ENCODE peak calls at places on chromosomes 13 and 19, in nine cellular contexts. One of them, this sample, is unnamed. For H3K4me1, the result is how much of the 10 kb centered on the place peaks cover.

GRCh38 chr13:23271331-23271730 is 90.6 kb downstream of the SGCG start:
- DNase-seq in heart left ventricle: no peak
- DNase-seq in left ventricle myocardium inferior: no peak
- DNase-seq in HAP-1: no peak
- DNase-seq in neural progenitor cell: no peak
- DNase-seq in CD4-positive, CD25-positive, alpha-beta regulatory T cell: no peak
- DNase-seq in PC-3: no peak
- DNase-seq in lung: no peak
- DNase-seq in tibial artery: no peak
- DNase-seq in this sample: no peak

GRCh38 chr13:24644051-24644450 is 36.2 kb upstream of the ATP12A start:
- DNase-seq in left ventricle myocardium inferior: no peak
- DNase-seq in HAP-1: no peak
- DNase-seq in heart left ventricle: no peak
- DNase-seq in lung: no peak
- DNase-seq in tibial artery: no peak
- DNase-seq in PC-3: peak
- DNase-seq in neural progenitor cell: no peak
- DNase-seq in CD4-positive, CD25-positive, alpha-beta regulatory T cell: no peak
- DNase-seq in this sample: no peak

GRCh38 chr19:13132471-13133166 is 14.6 kb downstream of the NACC1 start:
- DNase-seq in neural progenitor cell: no peak
- DNase-seq in CD4-positive, CD25-positive, alpha-beta regulatory T cell: peak
- DNase-seq in PC-3: peak
- DNase-seq in left ventricle myocardium inferior: no peak
- DNase-seq in heart left ventricle: no peak
- DNase-seq in lung: no peak
- DNase-seq in tibial artery: no peak
- DNase-seq in HAP-1: no peak
- DNase-seq in this sample: no peak

GRCh38 chr19:4939466-4939865 is 29.4 kb upstream of the KDM4B start:
- DNase-seq in tibial artery: no peak
- DNase-seq in left ventricle myocardium inferior: no peak
- DNase-seq in PC-3: no peak
- DNase-seq in HAP-1: no peak
- DNase-seq in heart left ventricle: no peak
- DNase-seq in CD4-positive, CD25-positive, alpha-beta regulatory T cell: no peak
- DNase-seq in lung: no peak
- DNase-seq in neural progenitor cell: no peak
- DNase-seq in this sample: no peak

GRCh38 chr13:23488442-23488841 is 54.9 kb upstream of the SACS start:
- DNase-seq in neural progenitor cell: no peak
- DNase-seq in lung: no peak
- DNase-seq in tibial artery: no peak
- DNase-seq in PC-3: peak
- DNase-seq in CD4-positive, CD25-positive, alpha-beta regulatory T cell: no peak
- DNase-seq in left ventricle myocardium inferior: no peak
- DNase-seq in heart left ventricle: peak
- DNase-seq in HAP-1: no peak
- DNase-seq in this sample: no peak

GRCh38 chr13:31860002-31860401 is 120.7 kb downstream of the RXFP2 start:
- DNase-seq in lung: no peak
- DNase-seq in PC-3: no peak
- DNase-seq in tibial artery: peak
- DNase-seq in left ventricle myocardium inferior: no peak
- DNase-seq in heart left ventricle: no peak
- DNase-seq in CD4-positive, CD25-positive, alpha-beta regulatory T cell: no peak
- DNase-seq in HAP-1: no peak
- DNase-seq in neural progenitor cell: no peak
- DNase-seq in this sample: no peak

GRCh38 chr13:45196622-45197021 is 4.2 kb downstream of the KCTD4 start:
- DNase-seq in left ventricle myocardium inferior: no peak
- DNase-seq in neural progenitor cell: no peak
- DNase-seq in heart left ventricle: no peak
- DNase-seq in CD4-positive, CD25-positive, alpha-beta regulatory T cell: no peak
- DNase-seq in tibial artery: no peak
- DNase-seq in lung: no peak
- DNase-seq in HAP-1: no peak
- DNase-seq in PC-3: peak
- DNase-seq in this sample: no peak

GRCh38 chr19:2528543-2529173 is 52.7 kb downstream of the GADD45B start:
- DNase-seq in PC-3: peak
- DNase-seq in neural progenitor cell: no peak
- DNase-seq in heart left ventricle: no peak
- DNase-seq in HAP-1: no peak
- DNase-seq in tibial artery: no peak
- DNase-seq in left ventricle myocardium inferior: no peak
- DNase-seq in lung: peak
- DNase-seq in CD4-positive, CD25-positive, alpha-beta regulatory T cell: no peak
- DNase-seq in this sample: no peak

GRCh38 chr19:18931316-18932162 is 9.5 kb downstream of the HOMER3 start:
- DNase-seq in PC-3: no peak
- DNase-seq in tibial artery: no peak
- DNase-seq in heart left ventricle: no peak
- DNase-seq in neural progenitor cell: no peak
- DNase-seq in CD4-positive, CD25-positive, alpha-beta regulatory T cell: no peak
- DNase-seq in left ventricle myocardium inferior: no peak
- DNase-seq in lung: no peak
- DNase-seq in HAP-1: no peak
- DNase-seq in this sample: no peak

GRCh38 chr13:112626124-112626523 is 38.2 kb upstream of the TUBGCP3 start:
- DNase-seq in PC-3: no peak
- DNase-seq in heart left ventricle: no peak
- DNase-seq in CD4-positive, CD25-positive, alpha-beta regulatory T cell: no peak
- DNase-seq in neural progenitor cell: no peak
- DNase-seq in lung: no peak
- DNase-seq in left ventricle myocardium inferior: no peak
- DNase-seq in HAP-1: no peak
- DNase-seq in tibial artery: no peak
- DNase-seq in this sample: no peak

GRCh38 chr19:48890551-48890950 is 8.0 kb downstream of the TULP2 start:
- DNase-seq in PC-3: no peak
- DNase-seq in lung: no peak
- DNase-seq in CD4-positive, CD25-positive, alpha-beta regulatory T cell: no peak
- DNase-seq in HAP-1: no peak
- DNase-seq in heart left ventricle: no peak
- DNase-seq in tibial artery: no peak
- DNase-seq in left ventricle myocardium inferior: no peak
- DNase-seq in neural progenitor cell: no peak
- DNase-seq in this sample: no peak

GRCh38 chr19:9702186-9702585 is 27.3 kb upstream of the ZNF562 start:
- DNase-seq in PC-3: no peak
- DNase-seq in lung: no peak
- DNase-seq in neural progenitor cell: no peak
- DNase-seq in CD4-positive, CD25-positive, alpha-beta regulatory T cell: no peak
- DNase-seq in left ventricle myocardium inferior: no peak
- DNase-seq in tibial artery: no peak
- DNase-seq in HAP-1: no peak
- DNase-seq in heart left ventricle: no peak
- DNase-seq in this sample: no peak

GRCh38 chr19:28472843-28473242 is 740.1 kb downstream of the UQCRFS1 start:
- DNase-seq in HAP-1: no peak
- DNase-seq in neural progenitor cell: no peak
- DNase-seq in lung: peak
- DNase-seq in left ventricle myocardium inferior: peak
- DNase-seq in PC-3: no peak
- DNase-seq in CD4-positive, CD25-positive, alpha-beta regulatory T cell: no peak
- DNase-seq in tibial artery: peak
- DNase-seq in heart left ventricle: no peak
- DNase-seq in this sample: no peak

GRCh38 chr13:91632071-91632470 is 233.7 kb downstream of the GPC5 start:
- DNase-seq in CD4-positive, CD25-positive, alpha-beta regulatory T cell: no peak
- DNase-seq in heart left ventricle: no peak
- DNase-seq in HAP-1: no peak
- DNase-seq in left ventricle myocardium inferior: no peak
- DNase-seq in tibial artery: no peak
- DNase-seq in lung: no peak
- DNase-seq in neural progenitor cell: no peak
- DNase-seq in PC-3: peak
- DNase-seq in this sample: no peak

GRCh38 chr19:55245236-55245904 is 13.4 kb downstream of the PPP6R1 start:
- DNase-seq in HAP-1: no peak
- DNase-seq in left ventricle myocardium inferior: no peak
- DNase-seq in lung: no peak
- DNase-seq in heart left ventricle: no peak
- DNase-seq in tibial artery: no peak
- DNase-seq in CD4-positive, CD25-positive, alpha-beta regulatory T cell: no peak
- DNase-seq in neural progenitor cell: no peak
- DNase-seq in PC-3: no peak
- DNase-seq in this sample: no peak

GRCh38 chr19:14081797-14082674 is 3.5 kb downstream of the C19orf67 start:
- DNase-seq in heart left ventricle: no peak
- DNase-seq in CD4-positive, CD25-positive, alpha-beta regulatory T cell: no peak
- DNase-seq in tibial artery: peak
- DNase-seq in neural progenitor cell: peak
- DNase-seq in HAP-1: no peak
- DNase-seq in left ventricle myocardium inferior: peak
- DNase-seq in lung: no peak
- DNase-seq in PC-3: peak
- DNase-seq in this sample: no peak

GRCh38 chr13:75760182-75760981 is 124.3 kb downstream of the LMO7 start:
- DNase-seq in PC-3: peak
- DNase-seq in tibial artery: no peak
- DNase-seq in neural progenitor cell: no peak
- DNase-seq in lung: peak
- DNase-seq in CD4-positive, CD25-positive, alpha-beta regulatory T cell: peak
- DNase-seq in HAP-1: no peak
- DNase-seq in heart left ventricle: peak
- DNase-seq in left ventricle myocardium inferior: no peak
- DNase-seq in this sample: no peak
- H3K4me3 ChIP-seq in PC-3: peak
- H3K4me3 ChIP-seq in tibial artery: peak
- H3K4me3 ChIP-seq in neural progenitor cell: no peak
- H3K4me3 ChIP-seq in lung: no peak
- H3K4me3 ChIP-seq in CD4-positive, CD25-positive, alpha-beta regulatory T cell: peak
- H3K4me3 ChIP-seq in HAP-1: no peak
- H3K4me3 ChIP-seq in heart left ventricle: peak
- H3K4me3 ChIP-seq in left ventricle myocardium inferior: peak
- H3K4me3 ChIP-seq in this sample: peak

DNA sequence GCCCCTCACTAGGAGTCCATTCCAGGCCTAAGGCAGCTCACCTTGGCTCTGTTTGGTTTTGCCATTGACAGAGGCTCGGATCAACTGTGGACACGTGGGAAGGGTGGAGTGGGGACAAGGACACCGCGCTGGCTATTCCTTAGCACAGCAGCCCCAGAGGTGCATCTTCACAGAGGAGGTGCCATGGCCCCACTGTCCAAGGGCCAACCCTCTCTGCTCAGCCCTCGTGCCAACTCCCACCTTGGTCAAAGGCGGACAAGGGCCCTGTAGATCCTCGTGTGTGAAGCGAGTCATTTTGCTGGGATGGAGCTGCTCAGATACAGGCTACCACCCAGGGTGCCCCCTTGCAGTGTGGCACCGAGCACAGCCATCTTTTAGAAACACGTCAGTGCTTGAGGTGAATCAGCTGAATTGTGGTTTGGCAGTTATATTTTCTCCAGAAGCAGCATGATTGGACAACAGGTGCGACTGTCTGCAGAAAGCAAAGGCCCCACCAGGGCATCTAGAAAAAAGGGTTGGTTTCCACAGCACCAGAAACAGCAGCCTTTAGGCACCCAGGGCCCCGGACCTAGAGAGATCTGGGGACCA is 192.1 kb upstream of the GPR12 start:
- DNase-seq in left ventricle myocardium inferior: no peak
- DNase-seq in PC-3: no peak
- DNase-seq in neural progenitor cell: no peak
- DNase-seq in tibial artery: no peak
- DNase-seq in CD4-positive, CD25-positive, alpha-beta regulatory T cell: no peak
- DNase-seq in lung: no peak
- DNase-seq in HAP-1: no peak
- DNase-seq in heart left ventricle: no peak
- DNase-seq in this sample: no peak
- H3K4me1 ChIP-seq in left ventricle myocardium inferior: under half
- H3K4me1 ChIP-seq in PC-3: under half
- H3K4me1 ChIP-seq in neural progenitor cell: under half
- H3K4me1 ChIP-seq in tibial artery: under half
- H3K4me1 ChIP-seq in CD4-positive, CD25-positive, alpha-beta regulatory T cell: under half
- H3K4me1 ChIP-seq in lung: under half
- H3K4me1 ChIP-seq in HAP-1: under half
- H3K4me1 ChIP-seq in heart left ventricle: under half
- H3K4me1 ChIP-seq in this sample: under half

GRCh38 chr19:42176990-42177685 is 40.3 kb downstream of the DEDD2 start:
- DNase-seq in heart left ventricle: peak
- DNase-seq in left ventricle myocardium inferior: peak
- DNase-seq in CD4-positive, CD25-positive, alpha-beta regulatory T cell: peak
- DNase-seq in lung: peak
- DNase-seq in tibial artery: peak
- DNase-seq in PC-3: peak
- DNase-seq in HAP-1: peak
- DNase-seq in neural progenitor cell: peak
- DNase-seq in this sample: no peak

GRCh38 chr19:42175952-42176648 is 41.4 kb downstream of the DEDD2 start:
- DNase-seq in PC-3: peak
- DNase-seq in left ventricle myocardium inferior: no peak
- DNase-seq in lung: no peak
- DNase-seq in heart left ventricle: no peak
- DNase-seq in CD4-positive, CD25-positive, alpha-beta regulatory T cell: no peak
- DNase-seq in tibial artery: no peak
- DNase-seq in HAP-1: peak
- DNase-seq in neural progenitor cell: peak
- DNase-seq in this sample: no peak

GRCh38 chr19:42176649-42176989 is 40.9 kb downstream of the DEDD2 start:
- DNase-seq in PC-3: no peak
- DNase-seq in HAP-1: no peak
- DNase-seq in CD4-positive, CD25-positive, alpha-beta regulatory T cell: no peak
- DNase-seq in lung: no peak
- DNase-seq in left ventricle myocardium inferior: no peak
- DNase-seq in neural progenitor cell: peak
- DNase-seq in heart left ventricle: no peak
- DNase-seq in tibial artery: no peak
- DNase-seq in this sample: no peak

GRCh38 chr19:42178791-42179500 is 38.5 kb downstream of the DEDD2 start:
- DNase-seq in left ventricle myocardium inferior: no peak
- DNase-seq in PC-3: no peak
- DNase-seq in lung: no peak
- DNase-seq in neural progenitor cell: no peak
- DNase-seq in HAP-1: no peak
- DNase-seq in tibial artery: no peak
- DNase-seq in CD4-positive, CD25-positive, alpha-beta regulatory T cell: no peak
- DNase-seq in heart left ventricle: no peak
- DNase-seq in this sample: no peak

DNA sequence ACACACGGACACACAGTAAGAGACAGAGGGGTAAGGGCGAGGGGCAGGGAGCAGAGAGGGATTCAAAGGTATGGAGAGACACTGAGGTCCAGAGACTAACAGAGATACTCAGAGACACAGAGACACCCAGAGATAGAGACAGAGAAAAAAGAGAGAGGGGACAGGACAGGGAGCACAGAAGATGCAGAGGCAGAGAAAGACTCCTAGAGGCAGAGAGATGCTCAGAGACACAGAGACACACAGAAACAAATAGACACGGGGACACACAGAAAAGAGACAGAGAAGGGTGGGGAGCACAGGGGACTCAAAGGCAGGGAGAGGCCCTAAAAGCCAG is 39.8 kb downstream of the DEDD2 start:
- DNase-seq in left ventricle myocardium inferior: no peak
- DNase-seq in HAP-1: no peak
- DNase-seq in CD4-positive, CD25-positive, alpha-beta regulatory T cell: no peak
- DNase-seq in heart left ventricle: no peak
- DNase-seq in neural progenitor cell: no peak
- DNase-seq in PC-3: no peak
- DNase-seq in tibial artery: no peak
- DNase-seq in lung: no peak
- DNase-seq in this sample: no peak
- H3K4me3 ChIP-seq in left ventricle myocardium inferior: no peak
- H3K4me3 ChIP-seq in HAP-1: no peak
- H3K4me3 ChIP-seq in CD4-positive, CD25-positive, alpha-beta regulatory T cell: peak
- H3K4me3 ChIP-seq in heart left ventricle: no peak
- H3K4me3 ChIP-seq in neural progenitor cell: no peak
- H3K4me3 ChIP-seq in PC-3: no peak
- H3K4me3 ChIP-seq in tibial artery: no peak
- H3K4me3 ChIP-seq in lung: no peak
- H3K4me3 ChIP-seq in this sample: no peak

GRCh38 chr19:38090561-38090960 is 133.5 kb downstream of the DPF1 start:
- DNase-seq in lung: no peak
- DNase-seq in tibial artery: no peak
- DNase-seq in heart left ventricle: no peak
- DNase-seq in left ventricle myocardium inferior: peak
- DNase-seq in CD4-positive, CD25-positive, alpha-beta regulatory T cell: no peak
- DNase-seq in PC-3: no peak
- DNase-seq in HAP-1: no peak
- DNase-seq in neural progenitor cell: no peak
- DNase-seq in this sample: no peak
- H3K4me1 ChIP-seq in lung: under half
- H3K4me1 ChIP-seq in tibial artery: under half
- H3K4me1 ChIP-seq in heart left ventricle: under half
- H3K4me1 ChIP-seq in left ventricle myocardium inferior: under half
- H3K4me1 ChIP-seq in CD4-positive, CD25-positive, alpha-beta regulatory T cell: under half
- H3K4me1 ChIP-seq in PC-3: under half
- H3K4me1 ChIP-seq in HAP-1: under half
- H3K4me1 ChIP-seq in neural progenitor cell: under half
- H3K4me1 ChIP-seq in this sample: under half

This sample was measured in RWPE2.